ENCODE peak calls at places on chromosomes 16 and 17, in six cellular contexts. A is HepG2, P is GM12891, J is H1, X is K562, K is GM12878. W is an unnamed sample.

GRCh38 chr17:82596316-82596715 is 51.9 kb downstream of the WDR45B start:
- DNase-seq in A (no peak), P (no peak), J (no peak), X (no peak), K (no peak), W (no peak)

GRCh38 chr16:85286066-85286712 is 173.9 kb upstream of the CIBAR2 start:
- DNase-seq in A (no peak), P (no peak), J (no peak), X (no peak), K (no peak), W (no peak)

GRCh38 chr17:50210249-50211225 is 9.1 kb upstream of the COL1A1 start:
- DNase-seq in A (peak; percentile 77), P (no peak), J (peak; percentile 67), X (peak; percentile 64), K (no peak), W (no peak)

GRCh38 chr16:23729503-23730424 is 16.7 kb upstream of the ERN2 start:
- DNase-seq in A (peak; percentile 51), P (no peak), J (peak; percentile 59), X (peak; percentile 79), K (no peak), W (no peak)

GRCh38 chr17:56884483-56885144 is 29.2 kb downstream of the TRIM25 start:
- DNase-seq in A (no peak), P (no peak), J (no peak), X (no peak), K (no peak), W (no peak)

GRCh38 chr17:50258647-50259483 is 15.4 kb upstream of the TMEM92 start:
- DNase-seq in A (no peak), P (peak; percentile 5), J (no peak), X (no peak), K (no peak), W (peak; percentile 19)

GRCh38 chr16:10256855-10257641 is 74.8 kb upstream of the GRIN2A start:
- DNase-seq in A (peak; percentile 91), P (peak; percentile 65), J (peak; percentile 64), X (peak; percentile 66), K (peak; percentile 49), W (peak; percentile 61)

GRCh38 chr16:84836234-84836647 is 16.5 kb downstream of the CRISPLD2 start:
- DNase-seq in A (no peak), P (no peak), J (peak; percentile 72), X (no peak), K (no peak), W (no peak)

GRCh38 chr16:55496509-55497145 is 12.2 kb upstream of the LPCAT2 start:
- DNase-seq in A (no peak), P (no peak), J (peak; percentile 11), X (no peak), K (no peak), W (no peak)

GRCh38 chr16:68539704-68540370 is 746 bp downstream of the ZFP90 start:
- DNase-seq in A (no peak), P (no peak), J (peak; percentile 65), X (no peak), K (no peak), W (no peak)

GRCh38 chr17:12730931-12731521 is 58.3 kb upstream of the ARHGAP44 start:
- DNase-seq in A (no peak), P (no peak), J (peak; percentile 63), X (peak; percentile 2), K (no peak), W (no peak)

GRCh38 chr17:70084476-70084875 is 9.5 kb downstream of the KCNJ16 start:
- DNase-seq in A (no peak), P (no peak), J (no peak), X (no peak), K (no peak), W (no peak)

GRCh38 chr17:58679263-58680037 is 12.4 kb downstream of the TEX14 start:
- DNase-seq in A (peak; percentile 78), P (peak; percentile 39), J (no peak), X (peak; percentile 93), K (peak; percentile 89), W (no peak)

GRCh38 chr17:77312786-77313599 is 172.2 kb downstream of the SEC14L1 start:
- DNase-seq in A (peak; percentile 66), P (no peak), J (no peak), X (no peak), K (no peak), W (no peak)

GRCh38 chr17:49515196-49515770 is 20.2 kb downstream of the NGFR start:
- DNase-seq in A (peak; percentile 79), P (peak; percentile 82), J (peak; percentile 70), X (peak; percentile 77), K (peak; percentile 55), W (peak; percentile 84)

GRCh38 chr16:5228369-5228768 is 130.8 kb upstream of the EEF2KMT start:
- DNase-seq in A (no peak), P (no peak), J (no peak), X (no peak), K (no peak), W (no peak)

GRCh38 chr16:5220705-5221104 is 123.1 kb upstream of the EEF2KMT start:
- DNase-seq in A (no peak), P (no peak), J (no peak), X (no peak), K (no peak), W (no peak)

DNA sequence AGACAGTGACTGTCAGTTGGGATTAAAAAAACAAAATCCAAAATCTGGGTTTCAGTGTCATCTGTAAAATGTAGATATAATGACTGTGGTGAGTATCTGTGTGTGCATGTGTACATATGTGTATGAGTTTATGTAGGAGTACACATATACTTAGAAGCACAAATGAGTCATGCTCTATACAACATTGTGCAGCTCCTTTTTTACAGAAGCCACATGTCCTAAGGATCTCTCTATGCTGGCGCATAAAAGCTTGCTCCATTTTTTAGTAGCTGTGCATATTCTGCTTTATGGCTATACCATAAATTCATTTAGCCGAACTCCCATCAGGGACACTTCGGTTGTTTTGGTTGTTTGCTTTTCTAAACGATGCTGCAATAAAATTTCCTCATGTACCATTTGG is 125.2 kb upstream of the EEF2KMT start:
- DNase-seq in A (no peak), P (no peak), J (no peak), X (no peak), K (no peak), W (no peak)
- TF ChIP-seq POLR2A in A (no peak), P (no peak), J (no peak), X (no peak), K (no peak), W (no peak)

GRCh38 chr16:18024566-18024965 is 312.0 kb downstream of the NPIPA8 start:
- DNase-seq in A (no peak), P (no peak), J (no peak), X (no peak), K (no peak), W (no peak)
- TF ChIP-seq TAF1 in A (no peak), P (no peak), J (no peak), X (no peak), K (no peak), W (no peak)

GRCh38 chr16:88697831-88698693 is 8.1 kb downstream of the RNF166 start:
- DNase-seq in A (no peak), P (no peak), J (no peak), X (peak; percentile 42), K (no peak), W (no peak)

GRCh38 chr16:88699180-88699579 is 7.0 kb downstream of the RNF166 start:
- DNase-seq in A (no peak), P (no peak), J (no peak), X (no peak), K (no peak), W (no peak)

GRCh38 chr16:88697116-88697830 is 8.9 kb downstream of the RNF166 start:
- DNase-seq in A (no peak), P (no peak), J (no peak), X (no peak), K (no peak), W (no peak)

GRCh38 chr16:88700322-88700635 is 5.9 kb downstream of the RNF166 start:
- DNase-seq in A (no peak), P (no peak), J (no peak), X (no peak), K (no peak), W (no peak)

GRCh38 chr16:88698694-88699045 is 7.5 kb downstream of the RNF166 start:
- DNase-seq in A (no peak), P (no peak), J (no peak), X (no peak), K (no peak), W (no peak)
- TF ChIP-seq POLR2AphosphoS5 in A (no peak), P (no peak), J (no peak), X (no peak), K (no peak), W (no peak)

GRCh38 chr17:42248351-42249179 is 27.6 kb downstream of the STAT5B start:
- DNase-seq in A (peak; percentile 93), P (peak; percentile 35), J (no peak), X (no peak), K (peak; percentile 68), W (peak; percentile 46)
- TF ChIP-seq POLR2A in A (peak; percentile 47), P (peak; percentile 86), J (no peak), X (no peak), K (peak; percentile 81), W (peak; percentile 50)

W was measured in GM12892.